ENCODE peak calls at places on chromosome 15, in seven cellular contexts. One of them, this sample, is unnamed.

GRCh38 chr15:81529444-81529950 is 155.5 kb upstream of the TMC3 start:
- DNase-seq in foreskin fibroblast: no peak
- DNase-seq in fibroblast of pulmonary artery: no peak
- DNase-seq in fibroblast of villous mesenchyme: no peak
- DNase-seq in uterus: no peak
- DNase-seq in activated CD4-positive, alpha-beta T cell treated with anti-CD3 and anti-CD28 coated beads for 48 hours: no peak
- DNase-seq in endothelial cell: no peak
- DNase-seq in this sample: peak; percentile 34

GRCh38 chr15:69853572-69853971 is 244.1 kb downstream of the TLE3 start:
- DNase-seq in foreskin fibroblast: peak; percentile 67
- DNase-seq in uterus: no peak
- DNase-seq in fibroblast of villous mesenchyme: peak; percentile 63
- DNase-seq in activated CD4-positive, alpha-beta T cell treated with anti-CD3 and anti-CD28 coated beads for 48 hours: no peak
- DNase-seq in endothelial cell: no peak
- DNase-seq in fibroblast of pulmonary artery: peak; percentile 86
- DNase-seq in this sample: peak; percentile 88

GRCh38 chr15:63872759-63873510 is 39.2 kb upstream of the HERC1 start:
- DNase-seq in endothelial cell: peak; percentile 20
- DNase-seq in fibroblast of pulmonary artery: peak; percentile 41
- DNase-seq in fibroblast of villous mesenchyme: no peak
- DNase-seq in uterus: no peak
- DNase-seq in foreskin fibroblast: peak; percentile 29
- DNase-seq in activated CD4-positive, alpha-beta T cell treated with anti-CD3 and anti-CD28 coated beads for 48 hours: no peak
- DNase-seq in this sample: peak; percentile 38

GRCh38 chr15:89389841-89390603 is 55.4 kb upstream of the POLG start:
- DNase-seq in uterus: no peak
- DNase-seq in foreskin fibroblast: no peak
- DNase-seq in endothelial cell: no peak
- DNase-seq in activated CD4-positive, alpha-beta T cell treated with anti-CD3 and anti-CD28 coated beads for 48 hours: no peak
- DNase-seq in fibroblast of villous mesenchyme: no peak
- DNase-seq in fibroblast of pulmonary artery: no peak
- DNase-seq in this sample: no peak

GRCh38 chr15:39404767-39405173 is 176.1 kb upstream of the THBS1 start:
- DNase-seq in fibroblast of pulmonary artery: peak; percentile 97
- DNase-seq in fibroblast of villous mesenchyme: peak; percentile 88
- DNase-seq in endothelial cell: no peak
- DNase-seq in foreskin fibroblast: peak; percentile 99
- DNase-seq in uterus: no peak
- DNase-seq in activated CD4-positive, alpha-beta T cell treated with anti-CD3 and anti-CD28 coated beads for 48 hours: no peak
- DNase-seq in this sample: peak; percentile 99

GRCh38 chr15:72604794-72605193 is 49.7 kb upstream of the GOLGA6B start:
- DNase-seq in foreskin fibroblast: no peak
- DNase-seq in activated CD4-positive, alpha-beta T cell treated with anti-CD3 and anti-CD28 coated beads for 48 hours: no peak
- DNase-seq in fibroblast of villous mesenchyme: no peak
- DNase-seq in fibroblast of pulmonary artery: no peak
- DNase-seq in endothelial cell: peak; percentile 23
- DNase-seq in uterus: no peak
- DNase-seq in this sample: no peak

GRCh38 chr15:48876057-48876456 is 1.9 kb upstream of the EID1 start:
- DNase-seq in uterus: no peak
- DNase-seq in endothelial cell: no peak
- DNase-seq in fibroblast of pulmonary artery: no peak
- DNase-seq in activated CD4-positive, alpha-beta T cell treated with anti-CD3 and anti-CD28 coated beads for 48 hours: no peak
- DNase-seq in fibroblast of villous mesenchyme: no peak
- DNase-seq in foreskin fibroblast: no peak
- DNase-seq in this sample: no peak

GRCh38 chr15:39453500-39454073 is 127.3 kb upstream of the THBS1 start:
- DNase-seq in fibroblast of pulmonary artery: no peak
- DNase-seq in uterus: no peak
- DNase-seq in activated CD4-positive, alpha-beta T cell treated with anti-CD3 and anti-CD28 coated beads for 48 hours: no peak
- DNase-seq in fibroblast of villous mesenchyme: no peak
- DNase-seq in foreskin fibroblast: no peak
- DNase-seq in endothelial cell: no peak
- DNase-seq in this sample: no peak

GRCh38 chr15:36921484-36922091 is 178.8 kb downstream of the MEIS2 start:
- DNase-seq in uterus: no peak
- DNase-seq in fibroblast of villous mesenchyme: no peak
- DNase-seq in endothelial cell: no peak
- DNase-seq in activated CD4-positive, alpha-beta T cell treated with anti-CD3 and anti-CD28 coated beads for 48 hours: no peak
- DNase-seq in fibroblast of pulmonary artery: peak; percentile 36
- DNase-seq in foreskin fibroblast: no peak
- DNase-seq in this sample: no peak

GRCh38 chr15:81087694-81088093 is 46.4 kb upstream of the CFAP161 start:
- DNase-seq in foreskin fibroblast: no peak
- DNase-seq in fibroblast of pulmonary artery: no peak
- DNase-seq in activated CD4-positive, alpha-beta T cell treated with anti-CD3 and anti-CD28 coated beads for 48 hours: no peak
- DNase-seq in fibroblast of villous mesenchyme: peak; percentile 11
- DNase-seq in uterus: no peak
- DNase-seq in endothelial cell: no peak
- DNase-seq in this sample: no peak

GRCh38 chr15:28982886-28983285 is 97.1 kb downstream of the APBA2 start:
- DNase-seq in activated CD4-positive, alpha-beta T cell treated with anti-CD3 and anti-CD28 coated beads for 48 hours: no peak
- DNase-seq in fibroblast of pulmonary artery: no peak
- DNase-seq in uterus: no peak
- DNase-seq in fibroblast of villous mesenchyme: no peak
- DNase-seq in foreskin fibroblast: no peak
- DNase-seq in endothelial cell: no peak
- DNase-seq in this sample: no peak

GRCh38 chr15:91867581-91868026 is 14.1 kb downstream of the SLCO3A1 start:
- DNase-seq in activated CD4-positive, alpha-beta T cell treated with anti-CD3 and anti-CD28 coated beads for 48 hours: peak; percentile 27
- DNase-seq in endothelial cell: no peak
- DNase-seq in fibroblast of pulmonary artery: peak; percentile 92
- DNase-seq in fibroblast of villous mesenchyme: peak; percentile 64
- DNase-seq in foreskin fibroblast: peak; percentile 15
- DNase-seq in uterus: peak; percentile 82
- DNase-seq in this sample: peak; percentile 75

GRCh38 chr15:98597666-98598065 is 50.7 kb upstream of the IGF1R start:
- DNase-seq in fibroblast of villous mesenchyme: no peak
- DNase-seq in fibroblast of pulmonary artery: no peak
- DNase-seq in foreskin fibroblast: no peak
- DNase-seq in activated CD4-positive, alpha-beta T cell treated with anti-CD3 and anti-CD28 coated beads for 48 hours: no peak
- DNase-seq in uterus: no peak
- DNase-seq in endothelial cell: no peak
- DNase-seq in this sample: no peak

GRCh38 chr15:73524919-73525318 is 82.0 kb downstream of the REC114 start:
- DNase-seq in uterus: no peak
- DNase-seq in fibroblast of pulmonary artery: no peak
- DNase-seq in activated CD4-positive, alpha-beta T cell treated with anti-CD3 and anti-CD28 coated beads for 48 hours: no peak
- DNase-seq in foreskin fibroblast: no peak
- DNase-seq in endothelial cell: no peak
- DNase-seq in fibroblast of villous mesenchyme: no peak
- DNase-seq in this sample: no peak

GRCh38 chr15:63107895-63108546 is 13.6 kb upstream of the LACTB start:
- DNase-seq in activated CD4-positive, alpha-beta T cell treated with anti-CD3 and anti-CD28 coated beads for 48 hours: no peak
- DNase-seq in fibroblast of pulmonary artery: peak; percentile 100
- DNase-seq in uterus: no peak
- DNase-seq in fibroblast of villous mesenchyme: peak; percentile 100
- DNase-seq in foreskin fibroblast: peak; percentile 100
- DNase-seq in endothelial cell: no peak
- DNase-seq in this sample: peak; percentile 100

GRCh38 chr15:67415186-67415585 is 105.7 kb upstream of the C15orf61 start:
- DNase-seq in foreskin fibroblast: no peak
- DNase-seq in uterus: no peak
- DNase-seq in fibroblast of villous mesenchyme: peak; percentile 3
- DNase-seq in fibroblast of pulmonary artery: no peak
- DNase-seq in endothelial cell: no peak
- DNase-seq in activated CD4-positive, alpha-beta T cell treated with anti-CD3 and anti-CD28 coated beads for 48 hours: no peak
- DNase-seq in this sample: no peak

GRCh38 chr15:78239811-78240210 is 5.4 kb upstream of the ACSBG1 start:
- DNase-seq in fibroblast of villous mesenchyme: no peak
- DNase-seq in foreskin fibroblast: no peak
- DNase-seq in endothelial cell: no peak
- DNase-seq in activated CD4-positive, alpha-beta T cell treated with anti-CD3 and anti-CD28 coated beads for 48 hours: no peak
- DNase-seq in fibroblast of pulmonary artery: no peak
- DNase-seq in uterus: no peak
- DNase-seq in this sample: no peak

GRCh38 chr15:74314897-74315438 is 52.5 kb downstream of the CYP11A1 start:
- DNase-seq in activated CD4-positive, alpha-beta T cell treated with anti-CD3 and anti-CD28 coated beads for 48 hours: peak; percentile 52
- DNase-seq in fibroblast of pulmonary artery: no peak
- DNase-seq in fibroblast of villous mesenchyme: no peak
- DNase-seq in endothelial cell: no peak
- DNase-seq in uterus: no peak
- DNase-seq in foreskin fibroblast: no peak
- DNase-seq in this sample: no peak

GRCh38 chr15:46080018-46080417 is 445.2 kb downstream of the SQOR start:
- DNase-seq in fibroblast of villous mesenchyme: no peak
- DNase-seq in foreskin fibroblast: peak; percentile 3
- DNase-seq in activated CD4-positive, alpha-beta T cell treated with anti-CD3 and anti-CD28 coated beads for 48 hours: no peak
- DNase-seq in uterus: no peak
- DNase-seq in endothelial cell: no peak
- DNase-seq in fibroblast of pulmonary artery: no peak
- DNase-seq in this sample: peak; percentile 4

GRCh38 chr15:62067448-62068044 is 769 bp downstream of the C2CD4A start:
- DNase-seq in activated CD4-positive, alpha-beta T cell treated with anti-CD3 and anti-CD28 coated beads for 48 hours: peak; percentile 33
- DNase-seq in fibroblast of pulmonary artery: peak; percentile 31
- DNase-seq in fibroblast of villous mesenchyme: peak; percentile 21
- DNase-seq in foreskin fibroblast: no peak
- DNase-seq in uterus: peak; percentile 19
- DNase-seq in endothelial cell: peak; percentile 21
- DNase-seq in this sample: peak; percentile 8

GRCh38 chr15:76863693-76864092 is 41.4 kb downstream of the SCAPER start:
- DNase-seq in activated CD4-positive, alpha-beta T cell treated with anti-CD3 and anti-CD28 coated beads for 48 hours: no peak
- DNase-seq in endothelial cell: no peak
- DNase-seq in fibroblast of pulmonary artery: no peak
- DNase-seq in foreskin fibroblast: no peak
- DNase-seq in uterus: no peak
- DNase-seq in fibroblast of villous mesenchyme: no peak
- DNase-seq in this sample: no peak

GRCh38 chr15:85755942-85756341 is 38.8 kb downstream of the KLHL25 start:
- DNase-seq in fibroblast of villous mesenchyme: no peak
- DNase-seq in fibroblast of pulmonary artery: no peak
- DNase-seq in activated CD4-positive, alpha-beta T cell treated with anti-CD3 and anti-CD28 coated beads for 48 hours: no peak
- DNase-seq in foreskin fibroblast: no peak
- DNase-seq in uterus: no peak
- DNase-seq in endothelial cell: no peak
- DNase-seq in this sample: no peak

GRCh38 chr15:51382787-51383186 is 41.3 kb downstream of the GLDN start:
- DNase-seq in foreskin fibroblast: peak; percentile 41
- DNase-seq in fibroblast of pulmonary artery: peak; percentile 66
- DNase-seq in uterus: no peak
- DNase-seq in fibroblast of villous mesenchyme: peak; percentile 50
- DNase-seq in activated CD4-positive, alpha-beta T cell treated with anti-CD3 and anti-CD28 coated beads for 48 hours: peak; percentile 28
- DNase-seq in endothelial cell: peak; percentile 60
- DNase-seq in this sample: peak; percentile 43

GRCh38 chr15:80325206-80325605 is 73.2 kb upstream of the CTXND1 start:
- DNase-seq in endothelial cell: no peak
- DNase-seq in foreskin fibroblast: no peak
- DNase-seq in fibroblast of villous mesenchyme: peak; percentile 34
- DNase-seq in fibroblast of pulmonary artery: peak; percentile 23
- DNase-seq in uterus: no peak
- DNase-seq in activated CD4-positive, alpha-beta T cell treated with anti-CD3 and anti-CD28 coated beads for 48 hours: no peak
- DNase-seq in this sample: no peak

GRCh38 chr15:63833246-63833696 is 477 bp downstream of the HERC1 start:
- DNase-seq in endothelial cell: peak; percentile 34
- DNase-seq in fibroblast of villous mesenchyme: peak; percentile 62
- DNase-seq in uterus: peak; percentile 31
- DNase-seq in activated CD4-positive, alpha-beta T cell treated with anti-CD3 and anti-CD28 coated beads for 48 hours: peak; percentile 42
- DNase-seq in fibroblast of pulmonary artery: peak; percentile 39
- DNase-seq in foreskin fibroblast: peak; percentile 24
- DNase-seq in this sample: peak; percentile 35

GRCh38 chr15:99123706-99124451 is 19.0 kb downstream of the SYNM start:
- DNase-seq in activated CD4-positive, alpha-beta T cell treated with anti-CD3 and anti-CD28 coated beads for 48 hours: no peak
- DNase-seq in fibroblast of villous mesenchyme: peak; percentile 93
- DNase-seq in foreskin fibroblast: peak; percentile 98
- DNase-seq in fibroblast of pulmonary artery: peak; percentile 95
- DNase-seq in endothelial cell: peak; percentile 47
- DNase-seq in uterus: peak; percentile 80
- DNase-seq in this sample: peak; percentile 97

GRCh38 chr15:54660356-54660755 is 536.4 kb downstream of the RSL24D1 start:
- DNase-seq in uterus: no peak
- DNase-seq in endothelial cell: no peak
- DNase-seq in activated CD4-positive, alpha-beta T cell treated with anti-CD3 and anti-CD28 coated beads for 48 hours: no peak
- DNase-seq in fibroblast of villous mesenchyme: no peak
- DNase-seq in fibroblast of pulmonary artery: no peak
- DNase-seq in foreskin fibroblast: no peak
- DNase-seq in this sample: no peak

GRCh38 chr15:62895905-62896316 is 146.6 kb upstream of the TPM1 start:
- DNase-seq in uterus: no peak
- DNase-seq in foreskin fibroblast: peak; percentile 64
- DNase-seq in endothelial cell: no peak
- DNase-seq in fibroblast of pulmonary artery: peak; percentile 86
- DNase-seq in fibroblast of villous mesenchyme: peak; percentile 72
- DNase-seq in activated CD4-positive, alpha-beta T cell treated with anti-CD3 and anti-CD28 coated beads for 48 hours: no peak
- DNase-seq in this sample: peak; percentile 85

GRCh38 chr15:51281368-51281967 is 56.9 kb downstream of the CYP19A1 start:
- DNase-seq in fibroblast of pulmonary artery: peak; percentile 78
- DNase-seq in activated CD4-positive, alpha-beta T cell treated with anti-CD3 and anti-CD28 coated beads for 48 hours: peak; percentile 36
- DNase-seq in foreskin fibroblast: no peak
- DNase-seq in uterus: no peak
- DNase-seq in endothelial cell: peak; percentile 74
- DNase-seq in fibroblast of villous mesenchyme: peak; percentile 69
- DNase-seq in this sample: peak; percentile 44

GRCh38 chr15:66846811-66847210 is 144.8 kb downstream of the SMAD6 start:
- DNase-seq in activated CD4-positive, alpha-beta T cell treated with anti-CD3 and anti-CD28 coated beads for 48 hours: no peak
- DNase-seq in fibroblast of villous mesenchyme: no peak
- DNase-seq in fibroblast of pulmonary artery: no peak
- DNase-seq in endothelial cell: no peak
- DNase-seq in foreskin fibroblast: no peak
- DNase-seq in uterus: no peak
- DNase-seq in this sample: no peak

GRCh38 chr15:25237291-25237978 is 201.4 kb downstream of the UBE3A start:
- DNase-seq in fibroblast of pulmonary artery: no peak
- DNase-seq in endothelial cell: no peak
- DNase-seq in uterus: no peak
- DNase-seq in fibroblast of villous mesenchyme: no peak
- DNase-seq in foreskin fibroblast: no peak
- DNase-seq in activated CD4-positive, alpha-beta T cell treated with anti-CD3 and anti-CD28 coated beads for 48 hours: no peak
- DNase-seq in this sample: no peak

GRCh38 chr15:71591057-71591456 is 219.3 kb upstream of the NR2E3 start:
- DNase-seq in endothelial cell: no peak
- DNase-seq in fibroblast of pulmonary artery: no peak
- DNase-seq in fibroblast of villous mesenchyme: no peak
- DNase-seq in activated CD4-positive, alpha-beta T cell treated with anti-CD3 and anti-CD28 coated beads for 48 hours: no peak
- DNase-seq in foreskin fibroblast: no peak
- DNase-seq in uterus: no peak
- DNase-seq in this sample: no peak

GRCh38 chr15:68732451-68732850 is 88.2 kb downstream of the ANP32A start:
- DNase-seq in fibroblast of villous mesenchyme: no peak
- DNase-seq in uterus: no peak
- DNase-seq in foreskin fibroblast: no peak
- DNase-seq in fibroblast of pulmonary artery: no peak
- DNase-seq in endothelial cell: no peak
- DNase-seq in activated CD4-positive, alpha-beta T cell treated with anti-CD3 and anti-CD28 coated beads for 48 hours: no peak
- DNase-seq in this sample: no peak

GRCh38 chr15:32688151-32688639 is 29.6 kb upstream of the GREM1 start:
- DNase-seq in uterus: no peak
- DNase-seq in endothelial cell: no peak
- DNase-seq in activated CD4-positive, alpha-beta T cell treated with anti-CD3 and anti-CD28 coated beads for 48 hours: no peak
- DNase-seq in foreskin fibroblast: no peak
- DNase-seq in fibroblast of villous mesenchyme: peak; percentile 35
- DNase-seq in fibroblast of pulmonary artery: no peak
- DNase-seq in this sample: peak; percentile 56

GRCh38 chr15:70435369-70435768 is 328.0 kb downstream of the UACA start:
- DNase-seq in foreskin fibroblast: no peak
- DNase-seq in fibroblast of pulmonary artery: no peak
- DNase-seq in fibroblast of villous mesenchyme: no peak
- DNase-seq in uterus: no peak
- DNase-seq in activated CD4-positive, alpha-beta T cell treated with anti-CD3 and anti-CD28 coated beads for 48 hours: no peak
- DNase-seq in endothelial cell: no peak
- DNase-seq in this sample: no peak

GRCh38 chr15:89307046-89307587 is 27.5 kb downstream of the POLG start:
- DNase-seq in uterus: no peak
- DNase-seq in activated CD4-positive, alpha-beta T cell treated with anti-CD3 and anti-CD28 coated beads for 48 hours: no peak
- DNase-seq in endothelial cell: no peak
- DNase-seq in foreskin fibroblast: peak; percentile 39
- DNase-seq in fibroblast of pulmonary artery: peak; percentile 30
- DNase-seq in fibroblast of villous mesenchyme: peak; percentile 20
- DNase-seq in this sample: peak; percentile 29

GRCh38 chr15:74396146-74396438 is 28.6 kb upstream of the CYP11A1 start:
- DNase-seq in fibroblast of pulmonary artery: no peak
- DNase-seq in endothelial cell: no peak
- DNase-seq in activated CD4-positive, alpha-beta T cell treated with anti-CD3 and anti-CD28 coated beads for 48 hours: no peak
- DNase-seq in fibroblast of villous mesenchyme: no peak
- DNase-seq in uterus: no peak
- DNase-seq in foreskin fibroblast: no peak
- DNase-seq in this sample: no peak

GRCh38 chr15:55344206-55344605 is 25.2 kb downstream of the PIGB start:
- DNase-seq in activated CD4-positive, alpha-beta T cell treated with anti-CD3 and anti-CD28 coated beads for 48 hours: no peak
- DNase-seq in fibroblast of pulmonary artery: peak; percentile 3
- DNase-seq in endothelial cell: no peak
- DNase-seq in foreskin fibroblast: no peak
- DNase-seq in fibroblast of villous mesenchyme: no peak
- DNase-seq in uterus: no peak
- DNase-seq in this sample: peak; percentile 76